ENCODE peak calls at places on chromosome 3, in seven cellular contexts. W, L, R, J, S, K and H are unnamed samples. For H3K4me1, the result is how much of the 10 kb centered on the place peaks cover.

GRCh38 chr3:172040976-172041963 is 1.9 kb downstream of the FNDC3B start:
- DNase-seq in J (peak), S (peak), W (peak), K (no peak), R (peak), L (no peak), H (no peak)

GRCh38 chr3:182019926-182020325 is 308.2 kb downstream of the SOX2 start:
- DNase-seq in R (no peak), S (no peak), K (no peak), W (no peak), J (no peak), L (no peak), H (no peak)

GRCh38 chr3:69197922-69198540 is 75.6 kb upstream of the LMOD3 start:
- DNase-seq in R (no peak), K (no peak), L (no peak), S (no peak), W (no peak), J (peak), H (no peak)

GRCh38 chr3:151351216-151351615 is 21.9 kb upstream of the P2RY13 start:
- DNase-seq in K (no peak), L (no peak), R (peak), S (peak), W (no peak), J (no peak), H (no peak)

GRCh38 chr3:15052335-15053242 is 12.5 kb downstream of the MRPS25 start:
- DNase-seq in K (no peak), S (no peak), L (no peak), W (no peak), J (no peak), R (no peak), H (no peak)

GRCh38 chr3:8756671-8757070 is 12.7 kb downstream of the OXTR start:
- DNase-seq in L (peak), R (no peak), K (no peak), J (no peak), W (peak), S (peak), H (no peak)

GRCh38 chr3:31752305-31753049 is 219.8 kb downstream of the STT3B start:
- DNase-seq in L (no peak), K (no peak), W (no peak), S (no peak), J (no peak), R (no peak), H (no peak)

GRCh38 chr3:135905058-135905724 is 60.3 kb upstream of the PPP2R3A start:
- DNase-seq in S (peak), W (peak), K (no peak), R (no peak), L (no peak), J (no peak), H (no peak)

GRCh38 chr3:146543461-146544012 is 870 bp downstream of the PLSCR1 start:
- DNase-seq in R (peak), W (peak), J (peak), S (no peak), K (no peak), L (no peak), H (no peak)

GRCh38 chr3:146540978-146541377 is 3.4 kb downstream of the PLSCR1 start:
- DNase-seq in R (no peak), L (no peak), J (no peak), W (no peak), S (no peak), K (no peak), H (no peak)

GRCh38 chr3:146542179-146542578 is 2.2 kb downstream of the PLSCR1 start:
- DNase-seq in J (peak), L (no peak), R (peak), K (no peak), W (peak), S (no peak), H (no peak)

GRCh38 chr3:146544013-146544928 is at the start of gene PLSCR1:
- DNase-seq in J (peak), W (peak), L (peak), K (peak), R (peak), S (peak), H (peak)

DNA sequence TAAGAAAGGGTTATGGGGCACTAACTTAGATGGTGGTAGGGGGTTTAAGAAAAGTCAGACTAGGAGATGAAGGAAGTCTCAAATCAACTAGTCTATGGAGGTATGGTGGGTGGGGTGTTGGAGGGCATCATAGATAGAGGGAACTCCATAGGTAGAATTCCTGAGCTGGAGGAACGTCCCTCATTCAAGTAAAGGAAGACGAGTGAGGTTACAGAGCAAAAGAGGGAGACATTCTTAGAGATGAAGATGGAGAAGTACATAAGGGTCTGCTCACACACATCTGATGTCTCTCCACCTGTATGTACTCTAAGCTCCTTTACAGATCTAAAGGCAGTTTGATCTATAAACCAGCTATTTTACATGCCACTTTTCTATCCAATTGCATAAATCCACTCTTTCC is 1.4 kb downstream of the PLSCR1 start:
- DNase-seq in W (no peak), L (no peak), S (peak), J (no peak), R (no peak), K (no peak), H (no peak)
- H3K4me1 ChIP-seq in W (under half), L (under half), S (under half), J (under half), R (under half), K (under half), H (under half)

GRCh38 chr3:119259821-119260220 is 19.1 kb upstream of the B4GALT4 start:
- DNase-seq in W (no peak), L (no peak), J (peak), S (no peak), K (no peak), R (no peak), H (no peak)
- H2BK120ac ChIP-seq in W (no peak), L (no peak), J (no peak), S (no peak), K (peak), R (no peak), H (no peak)

DNA sequence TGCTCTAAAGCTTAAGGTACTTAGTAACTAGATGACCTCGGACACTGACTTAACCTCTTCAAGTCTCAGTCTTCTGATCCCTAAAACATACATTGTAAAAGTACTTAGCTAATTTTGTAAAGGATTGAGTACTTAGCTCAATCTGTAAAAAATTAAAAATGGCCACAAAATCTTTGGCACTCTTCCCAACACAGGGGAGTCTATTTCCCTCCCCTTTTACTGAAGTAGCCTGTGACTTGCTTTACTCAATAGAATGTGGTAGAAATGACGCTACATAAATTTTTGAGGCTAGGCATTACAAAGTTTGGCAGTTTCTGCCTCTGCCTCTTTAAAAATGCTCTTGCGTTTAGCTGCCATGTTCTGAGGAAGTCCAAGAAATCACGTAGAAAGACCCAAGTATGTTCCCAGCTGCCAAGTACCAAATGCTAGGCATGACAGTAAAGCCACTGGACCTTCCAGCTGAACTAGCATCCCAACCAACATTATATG is 80.2 kb downstream of the CBLB start:
- DNase-seq in L (no peak), S (no peak), W (no peak), J (no peak), R (no peak), K (no peak), H (no peak)
- H3K4me1 ChIP-seq in L (under half), S (under half), W (under half), J (under half), R (under half), K (under half), H (under half)

GRCh38 chr3:194944526-194944925 is 258.8 kb downstream of the FAM43A start:
- DNase-seq in K (no peak), R (no peak), W (no peak), S (no peak), L (no peak), J (no peak), H (no peak)

GRCh38 chr3:194941956-194942483 is 256.3 kb downstream of the FAM43A start:
- DNase-seq in S (no peak), W (no peak), J (peak), K (no peak), R (no peak), L (no peak), H (no peak)

GRCh38 chr3:194938845-194939531 is 253.3 kb downstream of the FAM43A start:
- DNase-seq in S (no peak), L (no peak), R (no peak), J (no peak), W (peak), K (no peak), H (no peak)

GRCh38 chr3:194939532-194939909 is 253.8 kb downstream of the FAM43A start:
- DNase-seq in J (no peak), S (no peak), W (no peak), R (no peak), K (no peak), L (no peak), H (no peak)

GRCh38 chr3:194941360-194941955 is 255.8 kb downstream of the FAM43A start:
- DNase-seq in K (no peak), J (no peak), S (no peak), R (no peak), W (no peak), L (no peak), H (no peak)
- H2BK120ac ChIP-seq in K (no peak), J (no peak), S (no peak), R (no peak), W (no peak), L (no peak), H (no peak)

GRCh38 chr3:105397974-105398373 is 31.3 kb downstream of the ALCAM start:
- DNase-seq in K (no peak), S (no peak), L (no peak), W (no peak), J (no peak), R (no peak), H (no peak)

GRCh38 chr3:105399062-105399461 is 32.4 kb downstream of the ALCAM start:
- DNase-seq in J (no peak), L (no peak), W (no peak), R (no peak), S (no peak), K (no peak), H (no peak)

GRCh38 chr3:105398407-105398806 is 31.7 kb downstream of the ALCAM start:
- DNase-seq in K (no peak), L (no peak), S (no peak), J (no peak), R (no peak), W (no peak), H (no peak)

GRCh38 chr3:105401254-105401653 is 34.5 kb downstream of the ALCAM start:
- DNase-seq in K (no peak), R (no peak), L (no peak), S (no peak), W (no peak), J (no peak), H (no peak)

GRCh38 chr3:105399611-105400010 is 32.9 kb downstream of the ALCAM start:
- DNase-seq in L (no peak), S (no peak), W (no peak), K (no peak), J (no peak), R (no peak), H (no peak)
- H3K4me1 ChIP-seq in L (under half), S (under half), W (under half), K (under half), J (under half), R (under half), H (under half)

GRCh38 chr3:99776516-99777209 is 41.0 kb upstream of the CMSS1 start:
- DNase-seq in R (no peak), W (peak), S (peak), J (peak), L (no peak), K (no peak), H (no peak)

GRCh38 chr3:99774467-99774866 is 43.2 kb upstream of the CMSS1 start:
- DNase-seq in L (no peak), K (no peak), S (peak), J (peak), W (peak), R (peak), H (no peak)

GRCh38 chr3:99777708-99778107 is 40.0 kb upstream of the CMSS1 start:
- DNase-seq in J (no peak), L (no peak), S (no peak), R (no peak), W (no peak), K (no peak), H (no peak)

GRCh38 chr3:99780749-99781148 is 36.9 kb upstream of the CMSS1 start:
- DNase-seq in K (no peak), R (no peak), L (no peak), S (no peak), W (no peak), J (no peak), H (no peak)

DNA sequence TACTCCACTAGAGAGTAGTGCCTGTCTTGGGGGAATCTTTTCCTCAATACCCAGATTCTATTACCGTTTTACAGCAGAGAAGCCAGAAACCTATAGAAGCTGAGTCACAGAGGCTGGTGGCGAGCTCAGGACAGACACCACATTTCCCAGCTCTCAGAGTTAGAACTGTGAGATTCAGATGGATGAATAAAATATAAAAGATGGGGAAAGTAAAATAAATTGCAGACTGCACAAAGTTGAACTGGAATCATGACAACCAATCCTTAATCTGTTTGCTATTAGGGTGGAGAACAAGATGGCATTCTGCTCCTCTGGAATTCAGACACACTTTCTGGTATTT is 40.5 kb upstream of the CMSS1 start:
- DNase-seq in L (no peak), S (no peak), K (no peak), W (no peak), J (no peak), R (no peak), H (no peak)
- H2BK120ac ChIP-seq in L (no peak), S (no peak), K (no peak), W (no peak), J (no peak), R (no peak), H (no peak)

GRCh38 chr3:194939949-194940770 is 254.5 kb downstream of the FAM43A start:
- DNase-seq in K (no peak), S (no peak), J (no peak), L (no peak), R (no peak), W (no peak), H (no peak)
- H3K4me1 ChIP-seq in K (under half), S (under half), J (under half), L (under half), R (under half), W (under half), H (under half)

DNA sequence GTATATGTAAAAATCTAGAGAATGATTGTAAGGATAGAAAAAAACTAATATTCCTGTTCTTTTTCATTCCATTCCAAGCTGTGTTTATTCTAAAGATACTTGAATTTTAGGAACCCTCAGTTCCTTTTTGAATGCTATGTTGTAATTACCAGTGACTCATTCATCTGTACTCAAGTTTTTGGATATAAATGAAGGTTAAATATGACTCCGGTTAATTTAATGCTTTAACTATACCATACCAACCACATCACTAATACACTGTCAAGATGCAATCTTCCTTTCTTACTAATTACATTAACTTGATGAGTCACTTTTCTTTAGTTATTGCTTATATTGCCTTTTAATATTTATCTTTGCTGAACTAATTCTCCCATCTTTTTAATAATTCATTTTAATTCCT is 68.8 kb upstream of the ZNF148 start:
- DNase-seq in R (peak), K (no peak), S (no peak), L (no peak), J (peak), W (peak), H (no peak)
- H2BK120ac ChIP-seq in R (no peak), K (no peak), S (no peak), L (no peak), J (no peak), W (no peak), H (no peak)